ENCODE peak calls at places on chromosome 10, in five cellular contexts. G is lower leg skin, W is B cell, Y is ovary, M is HFF-Myc. P is an unnamed sample.

GRCh38 chr10:35447693-35448407 is 111.5 kb downstream of the CCNY start:
- DNase-seq in G (no peak), W (no peak), Y (peak; percentile 20), M (peak; percentile 30), P (peak; percentile 43)

GRCh38 chr10:21813944-21814343 is 189.6 kb downstream of the DNAJC1 start:
- DNase-seq in G (no peak), W (no peak), Y (no peak), M (no peak), P (no peak)

GRCh38 chr10:48880016-48880705 is 59.5 kb downstream of the LRRC18 start:
- DNase-seq in G (no peak), W (no peak), Y (no peak), M (no peak), P (no peak)

GRCh38 chr10:98262571-98262970 is 5.4 kb downstream of the LOXL4 start:
- DNase-seq in G (no peak), W (no peak), Y (no peak), M (no peak), P (peak; percentile 70)

GRCh38 chr10:72740526-72740925 is 48.6 kb downstream of the MCU start:
- DNase-seq in G (no peak), W (no peak), Y (no peak), M (no peak), P (no peak)

GRCh38 chr10:26407406-26407969 is 30.7 kb upstream of the APBB1IP start:
- DNase-seq in G (no peak), W (no peak), Y (no peak), M (no peak), P (no peak)

GRCh38 chr10:5165738-5166137 is 19.2 kb downstream of the AKR1C8 start:
- DNase-seq in G (no peak), W (no peak), Y (no peak), M (no peak), P (no peak)

GRCh38 chr10:128476845-128477244 is 350.6 kb upstream of the MKI67 start:
- DNase-seq in G (no peak), W (no peak), Y (no peak), M (no peak), P (no peak)

GRCh38 chr10:60801538-60801937 is 23.3 kb downstream of the CDK1 start:
- DNase-seq in G (no peak), W (no peak), Y (no peak), M (no peak), P (no peak)

GRCh38 chr10:7397049-7397448 is 13.8 kb downstream of the SFMBT2 start:
- DNase-seq in G (no peak), W (no peak), Y (no peak), M (no peak), P (no peak)

P was measured in thyroid gland.